ENCODE peak calls at places on chromosomes 5 and 9, in seven cellular contexts. One of them, this sample, is unnamed.

GRCh38 chr5:179171816-179172745 is 111.9 kb downstream of the ZNF354C start:
- DNase-seq in CD4-positive, alpha-beta memory T cell: no peak
- DNase-seq in ovary: no peak
- DNase-seq in GM12864: no peak
- DNase-seq in thyroid gland: no peak
- DNase-seq in MM.1S: no peak
- DNase-seq in HAP-1: no peak
- DNase-seq in this sample: no peak

GRCh38 chr5:174589011-174589410 is 135.4 kb upstream of the MSX2 start:
- DNase-seq in CD4-positive, alpha-beta memory T cell: no peak
- DNase-seq in ovary: no peak
- DNase-seq in GM12864: no peak
- DNase-seq in thyroid gland: no peak
- DNase-seq in MM.1S: no peak
- DNase-seq in HAP-1: no peak
- DNase-seq in this sample: no peak

GRCh38 chr5:54217826-54218503 is 92.4 kb downstream of the ARL15 start:
- DNase-seq in CD4-positive, alpha-beta memory T cell: peak
- DNase-seq in ovary: no peak
- DNase-seq in GM12864: peak
- DNase-seq in thyroid gland: peak
- DNase-seq in MM.1S: peak
- DNase-seq in HAP-1: peak
- DNase-seq in this sample: peak

GRCh38 chr5:133235696-133236426 is 184.0 kb downstream of the HSPA4 start:
- DNase-seq in CD4-positive, alpha-beta memory T cell: no peak
- DNase-seq in ovary: no peak
- DNase-seq in GM12864: no peak
- DNase-seq in thyroid gland: no peak
- DNase-seq in MM.1S: no peak
- DNase-seq in HAP-1: no peak
- DNase-seq in this sample: no peak

GRCh38 chr5:176185133-176185733 is 53.0 kb upstream of the SIMC1 start:
- DNase-seq in CD4-positive, alpha-beta memory T cell: no peak
- DNase-seq in ovary: no peak
- DNase-seq in GM12864: no peak
- DNase-seq in thyroid gland: no peak
- DNase-seq in MM.1S: no peak
- DNase-seq in HAP-1: no peak
- DNase-seq in this sample: no peak

GRCh38 chr9:91516061-91516460 is 92.4 kb upstream of the NFIL3 start:
- DNase-seq in CD4-positive, alpha-beta memory T cell: no peak
- DNase-seq in ovary: no peak
- DNase-seq in GM12864: peak
- DNase-seq in thyroid gland: no peak
- DNase-seq in MM.1S: peak
- DNase-seq in HAP-1: no peak
- DNase-seq in this sample: no peak

GRCh38 chr5:132464155-132464939 is 26.2 kb downstream of the IRF1 start:
- DNase-seq in CD4-positive, alpha-beta memory T cell: peak
- DNase-seq in ovary: peak
- DNase-seq in GM12864: no peak
- DNase-seq in thyroid gland: peak
- DNase-seq in MM.1S: peak
- DNase-seq in HAP-1: no peak
- DNase-seq in this sample: no peak

GRCh38 chr5:132114150-132115121 is 40.8 kb downstream of the CSF2 start:
- DNase-seq in CD4-positive, alpha-beta memory T cell: no peak
- DNase-seq in ovary: no peak
- DNase-seq in GM12864: no peak
- DNase-seq in thyroid gland: no peak
- DNase-seq in MM.1S: no peak
- DNase-seq in HAP-1: no peak
- DNase-seq in this sample: no peak

GRCh38 chr9:80605129-80605528 is 1033.4 kb downstream of the TLE4 start:
- DNase-seq in CD4-positive, alpha-beta memory T cell: no peak
- DNase-seq in ovary: no peak
- DNase-seq in GM12864: no peak
- DNase-seq in thyroid gland: no peak
- DNase-seq in MM.1S: no peak
- DNase-seq in HAP-1: no peak
- DNase-seq in this sample: no peak

GRCh38 chr5:55904152-55904551 is 53.0 kb downstream of the IL31RA start:
- DNase-seq in CD4-positive, alpha-beta memory T cell: no peak
- DNase-seq in ovary: no peak
- DNase-seq in GM12864: no peak
- DNase-seq in thyroid gland: no peak
- DNase-seq in MM.1S: no peak
- DNase-seq in HAP-1: no peak
- DNase-seq in this sample: no peak

GRCh38 chr9:108991479-108991878 is 21.8 kb downstream of the CTNNAL1 start:
- DNase-seq in CD4-positive, alpha-beta memory T cell: no peak
- DNase-seq in ovary: no peak
- DNase-seq in GM12864: no peak
- DNase-seq in thyroid gland: no peak
- DNase-seq in MM.1S: no peak
- DNase-seq in HAP-1: no peak
- DNase-seq in this sample: no peak

GRCh38 chr9:132412089-132412488 is 2.1 kb downstream of the CFAP77 start:
- DNase-seq in CD4-positive, alpha-beta memory T cell: no peak
- DNase-seq in ovary: no peak
- DNase-seq in GM12864: no peak
- DNase-seq in thyroid gland: no peak
- DNase-seq in MM.1S: no peak
- DNase-seq in HAP-1: peak
- DNase-seq in this sample: no peak

GRCh38 chr5:170312666-170313065 is 15.1 kb upstream of the LCP2 start:
- DNase-seq in CD4-positive, alpha-beta memory T cell: no peak
- DNase-seq in ovary: no peak
- DNase-seq in GM12864: no peak
- DNase-seq in thyroid gland: no peak
- DNase-seq in MM.1S: no peak
- DNase-seq in HAP-1: no peak
- DNase-seq in this sample: no peak

GRCh38 chr5:159210306-159210722 is 961 bp upstream of the RNF145 start:
- DNase-seq in CD4-positive, alpha-beta memory T cell: no peak
- DNase-seq in ovary: no peak
- DNase-seq in GM12864: no peak
- DNase-seq in thyroid gland: no peak
- DNase-seq in MM.1S: peak
- DNase-seq in HAP-1: no peak
- DNase-seq in this sample: no peak
- H3K4me3 ChIP-seq in CD4-positive, alpha-beta memory T cell: no peak
- H3K4me3 ChIP-seq in ovary: no peak
- H3K4me3 ChIP-seq in GM12864: peak
- H3K4me3 ChIP-seq in thyroid gland: no peak
- H3K4me3 ChIP-seq in MM.1S: peak
- H3K4me3 ChIP-seq in HAP-1: peak
- H3K4me3 ChIP-seq in this sample: no peak

GRCh38 chr9:113578279-113578865 is 114.8 kb downstream of the RGS3 start:
- DNase-seq in CD4-positive, alpha-beta memory T cell: no peak
- DNase-seq in ovary: no peak
- DNase-seq in GM12864: no peak
- DNase-seq in thyroid gland: no peak
- DNase-seq in MM.1S: no peak
- DNase-seq in HAP-1: no peak
- DNase-seq in this sample: no peak
- H3K4me3 ChIP-seq in CD4-positive, alpha-beta memory T cell: no peak
- H3K4me3 ChIP-seq in ovary: no peak
- H3K4me3 ChIP-seq in GM12864: no peak
- H3K4me3 ChIP-seq in thyroid gland: no peak
- H3K4me3 ChIP-seq in MM.1S: no peak
- H3K4me3 ChIP-seq in HAP-1: no peak
- H3K4me3 ChIP-seq in this sample: no peak

GRCh38 chr9:136643596-136644342 is 18.9 kb upstream of the EGFL7 start:
- DNase-seq in CD4-positive, alpha-beta memory T cell: no peak
- DNase-seq in ovary: no peak
- DNase-seq in GM12864: no peak
- DNase-seq in thyroid gland: no peak
- DNase-seq in MM.1S: no peak
- DNase-seq in HAP-1: no peak
- DNase-seq in this sample: no peak
- H3K4me3 ChIP-seq in CD4-positive, alpha-beta memory T cell: no peak
- H3K4me3 ChIP-seq in ovary: no peak
- H3K4me3 ChIP-seq in GM12864: no peak
- H3K4me3 ChIP-seq in thyroid gland: no peak
- H3K4me3 ChIP-seq in MM.1S: no peak
- H3K4me3 ChIP-seq in HAP-1: no peak
- H3K4me3 ChIP-seq in this sample: no peak

GRCh38 chr5:147509710-147510651 is at the start of gene DPYSL3:
- DNase-seq in CD4-positive, alpha-beta memory T cell: no peak
- DNase-seq in ovary: peak
- DNase-seq in GM12864: no peak
- DNase-seq in thyroid gland: peak
- DNase-seq in MM.1S: no peak
- DNase-seq in HAP-1: no peak
- DNase-seq in this sample: peak
- H3K4me3 ChIP-seq in CD4-positive, alpha-beta memory T cell: no peak
- H3K4me3 ChIP-seq in ovary: peak
- H3K4me3 ChIP-seq in GM12864: no peak
- H3K4me3 ChIP-seq in thyroid gland: peak
- H3K4me3 ChIP-seq in MM.1S: no peak
- H3K4me3 ChIP-seq in HAP-1: no peak
- H3K4me3 ChIP-seq in this sample: peak

GRCh38 chr5:5341531-5342292 is 80.8 kb upstream of the ICE1 start:
- DNase-seq in CD4-positive, alpha-beta memory T cell: no peak
- DNase-seq in ovary: no peak
- DNase-seq in GM12864: no peak
- DNase-seq in thyroid gland: no peak
- DNase-seq in MM.1S: no peak
- DNase-seq in HAP-1: no peak
- DNase-seq in this sample: no peak

GRCh38 chr5:5343581-5343980 is 78.9 kb upstream of the ICE1 start:
- DNase-seq in CD4-positive, alpha-beta memory T cell: no peak
- DNase-seq in ovary: no peak
- DNase-seq in GM12864: no peak
- DNase-seq in thyroid gland: no peak
- DNase-seq in MM.1S: no peak
- DNase-seq in HAP-1: no peak
- DNase-seq in this sample: no peak

GRCh38 chr5:5339257-5339656 is 83.2 kb upstream of the ICE1 start:
- DNase-seq in CD4-positive, alpha-beta memory T cell: no peak
- DNase-seq in ovary: no peak
- DNase-seq in GM12864: no peak
- DNase-seq in thyroid gland: no peak
- DNase-seq in MM.1S: no peak
- DNase-seq in HAP-1: no peak
- DNase-seq in this sample: no peak

GRCh38 chr5:5342784-5343183 is 79.7 kb upstream of the ICE1 start:
- DNase-seq in CD4-positive, alpha-beta memory T cell: no peak
- DNase-seq in ovary: no peak
- DNase-seq in GM12864: no peak
- DNase-seq in thyroid gland: no peak
- DNase-seq in MM.1S: no peak
- DNase-seq in HAP-1: no peak
- DNase-seq in this sample: no peak

GRCh38 chr5:5340206-5340729 is 82.2 kb upstream of the ICE1 start:
- DNase-seq in CD4-positive, alpha-beta memory T cell: no peak
- DNase-seq in ovary: peak
- DNase-seq in GM12864: no peak
- DNase-seq in thyroid gland: peak
- DNase-seq in MM.1S: no peak
- DNase-seq in HAP-1: no peak
- DNase-seq in this sample: no peak
- H3K4me3 ChIP-seq in CD4-positive, alpha-beta memory T cell: no peak
- H3K4me3 ChIP-seq in ovary: no peak
- H3K4me3 ChIP-seq in GM12864: no peak
- H3K4me3 ChIP-seq in thyroid gland: no peak
- H3K4me3 ChIP-seq in MM.1S: no peak
- H3K4me3 ChIP-seq in HAP-1: no peak
- H3K4me3 ChIP-seq in this sample: no peak